ENCODE peak calls at places on chromosomes 4 and X, in four cellular contexts. One of them, this sample, is unnamed.

GRCh38 chrX:40101430-40101802 is 3.7 kb upstream of the BCOR start:
- DNase-seq in astrocyte: no peak
- DNase-seq in H9: peak; percentile 53
- DNase-seq in AG04450: no peak
- DNase-seq in this sample: no peak

GRCh38 chrX:40094900-40095587 is 2.7 kb downstream of the BCOR start:
- DNase-seq in AG04450: no peak
- DNase-seq in astrocyte: no peak
- DNase-seq in H9: peak; percentile 36
- DNase-seq in this sample: no peak

GRCh38 chr4:73451978-73452747 is 16.1 kb downstream of the AFP start:
- DNase-seq in astrocyte: no peak
- DNase-seq in AG04450: no peak
- DNase-seq in H9: no peak
- DNase-seq in this sample: no peak

GRCh38 chr4:100287569-100287968 is 97.3 kb upstream of the DDIT4L start:
- DNase-seq in H9: no peak
- DNase-seq in astrocyte: no peak
- DNase-seq in AG04450: no peak
- DNase-seq in this sample: no peak

GRCh38 chr4:185383451-185383850 is 12.3 kb downstream of the LRP2BP start:
- DNase-seq in astrocyte: no peak
- DNase-seq in AG04450: no peak
- DNase-seq in H9: no peak
- DNase-seq in this sample: no peak

GRCh38 chrX:131170148-131170547 is 112.0 kb downstream of the ARHGAP36 start:
- DNase-seq in AG04450: no peak
- DNase-seq in H9: no peak
- DNase-seq in astrocyte: no peak
- DNase-seq in this sample: no peak

GRCh38 chr4:92646826-92647225 is 343.1 kb downstream of the GRID2 start:
- DNase-seq in H9: no peak
- DNase-seq in AG04450: no peak
- DNase-seq in astrocyte: no peak
- DNase-seq in this sample: no peak

GRCh38 chrX:24643116-24643515 is 4.0 kb downstream of the PCYT1B start:
- DNase-seq in AG04450: no peak
- DNase-seq in astrocyte: no peak
- DNase-seq in H9: no peak
- DNase-seq in this sample: no peak

GRCh38 chr4:179285696-179286095 is 1843.5 kb upstream of the AGA start:
- DNase-seq in AG04450: no peak
- DNase-seq in H9: no peak
- DNase-seq in astrocyte: no peak
- DNase-seq in this sample: no peak

This sample was measured in heart left ventricle.